ENCODE peak calls at places on chromosomes 11 and 22, in five cellular contexts. Z, B, U, Y and E are unnamed samples. For H3K36me3, the result is how much of the 10 kb centered on the place peaks cover.

GRCh38 chr22:47377926-47378560 is 615.6 kb downstream of the TBC1D22A start:
- DNase-seq in B (no peak), U (no peak), Z (no peak), Y (no peak), E (no peak)

GRCh38 chr22:49753961-49754673 is 73.6 kb downstream of the BRD1 start:
- DNase-seq in U (no peak), B (no peak), Y (no peak), Z (no peak), E (no peak)

GRCh38 chr11:93648168-93648567 is 13.3 kb upstream of the CEP295 start:
- DNase-seq in U (no peak), Z (no peak), B (peak), Y (peak), E (no peak)

GRCh38 chr22:50732681-50733080 is 5.3 kb upstream of the ACR start:
- DNase-seq in Z (no peak), Y (no peak), B (no peak), U (no peak), E (no peak)

GRCh38 chr22:19974233-19974861 is 32.7 kb upstream of the TXNRD2 start:
- DNase-seq in Y (no peak), Z (peak), B (peak), U (peak), E (peak)

GRCh38 chr11:12893787-12894672 is 115.1 kb upstream of the RASSF10 start:
- DNase-seq in Z (peak), Y (peak), U (peak), B (peak), E (peak)

GRCh38 chr11:44773351-44773965 is 46.7 kb downstream of the TSPAN18 start:
- DNase-seq in U (no peak), Z (no peak), Y (no peak), B (no peak), E (no peak)

GRCh38 chr11:44950036-44950624 is 553 bp downstream of the TP53I11 start:
- DNase-seq in Y (no peak), Z (peak), U (no peak), B (no peak), E (no peak)

GRCh38 chr22:38712496-38713207 is 6.9 kb downstream of the GTPBP1 start:
- DNase-seq in B (peak), Z (no peak), U (no peak), Y (no peak), E (no peak)

GRCh38 chr11:33197915-33198727 is 36.8 kb upstream of the CSTF3 start:
- DNase-seq in Z (no peak), B (no peak), U (no peak), Y (no peak), E (no peak)

GRCh38 chr11:96761451-96761850 is 371.6 kb downstream of the JRKL start:
- DNase-seq in B (no peak), Z (no peak), Y (peak), U (no peak), E (no peak)

GRCh38 chr11:21552910-21553309 is 640.0 kb upstream of the ANO5 start:
- DNase-seq in Y (peak), Z (no peak), B (no peak), U (no peak), E (no peak)

GRCh38 chr11:71456294-71456693 is 3.3 kb downstream of the NADSYN1 start:
- DNase-seq in Z (no peak), U (no peak), Y (no peak), B (no peak), E (no peak)

GRCh38 chr11:9980931-9981330 is 313.1 kb downstream of the SBF2 start:
- DNase-seq in Z (no peak), U (no peak), B (no peak), Y (no peak), E (no peak)

GRCh38 chr11:92267968-92268367 is 43.4 kb downstream of the FAT3 start:
- DNase-seq in Z (no peak), Y (no peak), B (no peak), U (no peak), E (no peak)

GRCh38 chr11:83599066-83599465 is 312.9 kb upstream of the CCDC90B start:
- DNase-seq in B (peak), Y (no peak), Z (no peak), U (no peak), E (no peak)

GRCh38 chr11:74984730-74985129 is 4.0 kb upstream of the NEU3 start:
- DNase-seq in Z (no peak), U (no peak), B (no peak), Y (no peak), E (no peak)

GRCh38 chr11:108838804-108839128 is 173.9 kb downstream of the DDX10 start:
- DNase-seq in Y (no peak), B (no peak), Z (no peak), U (no peak), E (no peak)

GRCh38 chr11:10993186-10993585 is 135.3 kb upstream of the ZBED5 start:
- DNase-seq in Z (no peak), U (no peak), B (no peak), Y (peak), E (no peak)

GRCh38 chr22:24952837-24953293 is 349 bp downstream of the KIAA1671 start:
- DNase-seq in B (peak), Y (peak), Z (no peak), U (peak), E (no peak)

GRCh38 chr11:22194907-22195306 is 2.0 kb downstream of the ANO5 start:
- DNase-seq in Z (no peak), B (no peak), U (no peak), Y (no peak), E (no peak)

GRCh38 chr11:62680825-62681240 is 2.0 kb upstream of the UBXN1 start:
- DNase-seq in B (peak), U (peak), Y (peak), Z (peak), E (peak)

GRCh38 chr11:14386895-14387480 is 28.0 kb upstream of the RRAS2 start:
- DNase-seq in Z (no peak), B (peak), U (no peak), Y (no peak), E (no peak)

GRCh38 chr22:20000246-20001081 is 16.2 kb downstream of the ARVCF start:
- DNase-seq in Z (no peak), B (peak), U (no peak), Y (no peak), E (no peak)

GRCh38 chr22:22752199-22752555 is 107.8 kb downstream of the GGTLC2 start:
- DNase-seq in Y (no peak), U (no peak), Z (no peak), B (no peak), E (no peak)

GRCh38 chr11:121567988-121568387 is 115.2 kb upstream of the SORL1-AS1 start:
- DNase-seq in Y (no peak), Z (no peak), B (no peak), U (no peak), E (no peak)

GRCh38 chr11:82797595-82797971 is 63.9 kb upstream of the FAM181B start:
- DNase-seq in U (no peak), B (no peak), Y (no peak), Z (no peak), E (no peak)

GRCh38 chr11:103798029-103798428 is 238.4 kb upstream of the DDI1 start:
- DNase-seq in B (no peak), U (no peak), Z (no peak), Y (no peak), E (no peak)

GRCh38 chr11:2380807-2381350 is 3.8 kb downstream of the CD81 start:
- DNase-seq in U (no peak), B (no peak), Z (no peak), Y (no peak), E (no peak)

GRCh38 chr11:31987118-31988005 is 103.5 kb upstream of the RCN1 start:
- DNase-seq in B (peak), U (no peak), Y (no peak), Z (no peak), E (no peak)
- TF ChIP-seq EZH2 in B (peak), U (no peak), Y (no peak), Z (no peak), E (no peak)

GRCh38 chr11:16606784-16607674 is 131.4 kb upstream of the C11orf58 start:
- DNase-seq in Z (peak), B (peak), Y (peak), U (no peak), E (no peak)
- H3K4me3 ChIP-seq in Z (peak), B (peak), Y (peak), U (peak), E (peak)

GRCh38 chr22:33792837-33793236 is 127.4 kb downstream of the LARGE1 start:
- DNase-seq in Z (no peak), B (no peak), Y (no peak), U (no peak), E (no peak)

GRCh38 chr22:33785283-33785991 is 134.8 kb downstream of the LARGE1 start:
- DNase-seq in U (no peak), Z (no peak), Y (peak), B (no peak), E (no peak)

GRCh38 chr22:33789690-33790253 is 130.5 kb downstream of the LARGE1 start:
- DNase-seq in Y (no peak), B (no peak), U (no peak), Z (no peak), E (no peak)

GRCh38 chr22:33788927-33789326 is 131.3 kb downstream of the LARGE1 start:
- DNase-seq in B (no peak), Z (no peak), Y (no peak), U (no peak), E (no peak)

DNA sequence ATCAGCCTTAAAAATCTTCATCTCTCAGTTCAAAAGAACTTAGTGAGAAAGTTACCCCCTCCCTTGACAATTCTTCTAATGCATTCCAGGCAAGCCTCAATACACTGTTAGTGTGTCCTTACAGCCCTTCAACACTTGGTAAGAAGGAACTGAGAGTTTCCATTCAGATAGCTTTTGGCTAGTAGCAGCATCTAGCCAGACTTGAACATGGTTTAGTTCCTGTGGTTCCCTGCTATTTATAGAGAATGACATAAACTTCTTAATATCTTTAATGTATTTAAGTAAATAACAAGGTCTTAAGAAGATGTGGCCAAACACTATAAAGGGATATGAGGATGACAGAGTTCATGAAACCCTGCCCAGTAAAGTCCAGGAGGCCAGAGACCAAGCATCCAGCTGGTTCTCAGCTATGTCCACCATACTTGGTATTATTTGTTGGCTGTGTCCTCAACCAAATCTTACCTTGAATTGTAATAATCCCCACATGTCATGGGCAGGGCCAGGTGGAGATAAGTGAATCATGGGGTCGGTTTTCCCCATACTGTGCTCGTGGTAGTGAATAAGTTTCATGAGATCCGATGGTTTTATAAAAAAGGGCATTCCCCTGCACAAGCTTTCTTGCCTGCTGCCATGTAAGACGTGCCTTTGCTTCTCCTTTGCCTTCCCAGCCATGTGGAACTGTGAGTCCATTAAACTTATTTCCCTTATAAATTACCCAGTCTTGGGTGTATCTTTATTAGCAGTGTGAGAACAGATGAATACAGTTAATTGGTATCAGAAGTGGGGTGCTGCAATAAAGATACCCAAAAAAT is 132.4 kb downstream of the LARGE1 start:
- DNase-seq in U (no peak), B (no peak), Z (no peak), Y (no peak), E (no peak)
- H3K36me3 ChIP-seq in U (under half), B (under half), Z (under half), Y (under half), E (under half)

GRCh38 chr22:26325641-26326040 is 103.4 kb upstream of the ASPHD2 start:
- DNase-seq in Y (no peak), Z (no peak), U (no peak), B (no peak), E (no peak)

GRCh38 chr22:26324150-26324549 is 104.9 kb upstream of the ASPHD2 start:
- DNase-seq in U (no peak), Z (no peak), B (no peak), Y (no peak), E (no peak)

GRCh38 chr22:26328221-26328620 is 100.8 kb upstream of the ASPHD2 start:
- DNase-seq in B (no peak), Y (no peak), U (no peak), Z (no peak), E (no peak)

GRCh38 chr22:26326803-26327202 is 102.3 kb upstream of the ASPHD2 start:
- DNase-seq in Z (no peak), B (no peak), U (no peak), Y (no peak), E (no peak)

DNA sequence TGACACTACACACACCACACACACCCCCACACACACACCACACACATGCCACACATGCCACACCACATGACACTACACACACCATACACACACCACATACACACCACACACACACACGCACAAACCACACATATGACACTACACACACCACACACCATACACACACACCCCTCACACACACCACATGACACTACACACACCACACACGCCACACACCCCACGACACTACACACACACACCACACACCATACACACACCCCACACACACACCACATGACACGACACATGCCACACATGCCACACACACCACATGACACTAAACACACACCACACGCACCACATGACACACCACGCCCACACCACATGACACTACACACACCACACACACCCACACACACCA is 101.8 kb upstream of the ASPHD2 start:
- DNase-seq in U (no peak), Y (no peak), B (no peak), Z (no peak), E (no peak)
- TF ChIP-seq EZH2 in U (no peak), Y (no peak), B (no peak), Z (no peak), E (no peak)

GRCh38 chr11:65549088-65549487 is 9.1 kb downstream of the LTBP3 start:
- DNase-seq in Y (no peak), Z (no peak), U (no peak), B (no peak), E (no peak)

GRCh38 chr11:65547446-65548125 is 10.6 kb downstream of the LTBP3 start:
- DNase-seq in U (no peak), B (peak), Z (no peak), Y (no peak), E (no peak)

GRCh38 chr11:65546217-65546958 is 11.8 kb downstream of the LTBP3 start:
- DNase-seq in B (peak), Y (peak), U (peak), Z (peak), E (no peak)

GRCh38 chr11:65542738-65543390 is 15.3 kb downstream of the LTBP3 start:
- DNase-seq in U (no peak), Z (no peak), Y (no peak), B (no peak), E (no peak)

GRCh38 chr11:65545853-65546216 is 12.3 kb downstream of the LTBP3 start:
- DNase-seq in B (peak), Z (no peak), U (no peak), Y (no peak), E (no peak)
- H3K4me3 ChIP-seq in B (peak), Z (peak), U (no peak), Y (no peak), E (no peak)

DNA sequence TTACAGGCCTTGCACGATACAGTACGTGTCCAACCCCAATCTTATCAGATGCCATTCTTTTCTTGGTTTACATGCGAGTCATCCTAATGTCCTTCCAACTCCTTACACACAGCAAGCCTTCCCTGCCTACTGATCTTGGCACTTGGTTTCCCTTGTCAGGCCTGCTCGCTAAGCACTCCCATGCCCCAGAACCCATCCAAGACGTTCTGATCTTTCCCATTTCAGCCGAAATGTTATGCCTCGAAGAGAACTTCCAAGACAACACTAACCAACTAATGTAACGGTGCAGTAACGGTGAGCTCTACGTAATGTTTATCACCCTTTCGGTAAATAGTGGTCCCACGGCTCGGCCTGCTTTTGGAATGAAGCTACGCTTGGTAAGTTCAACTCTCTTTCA is 521 bp downstream of the PES1 start:
- DNase-seq in Y (no peak), Z (no peak), U (no peak), B (no peak), E (no peak)
- H3K36me3 ChIP-seq in Y (under half), Z (under half), U (under half), B (under half), E (under half)

GRCh38 chr11:68685656-68686380 is 1.5 kb downstream of the GAL start:
- DNase-seq in U (no peak), B (no peak), Y (no peak), Z (peak), E (no peak)

GRCh38 chr11:68683086-68683951 is 1.0 kb upstream of the GAL start:
- DNase-seq in U (no peak), Z (peak), Y (no peak), B (peak), E (no peak)

GRCh38 chr11:68683952-68684384 is 376 bp upstream of the GAL start:
- DNase-seq in U (no peak), B (peak), Z (no peak), Y (no peak), E (no peak)

GRCh38 chr11:68686486-68686885 is 2.1 kb downstream of the GAL start:
- DNase-seq in Y (no peak), B (no peak), Z (no peak), U (no peak), E (no peak)

DNA sequence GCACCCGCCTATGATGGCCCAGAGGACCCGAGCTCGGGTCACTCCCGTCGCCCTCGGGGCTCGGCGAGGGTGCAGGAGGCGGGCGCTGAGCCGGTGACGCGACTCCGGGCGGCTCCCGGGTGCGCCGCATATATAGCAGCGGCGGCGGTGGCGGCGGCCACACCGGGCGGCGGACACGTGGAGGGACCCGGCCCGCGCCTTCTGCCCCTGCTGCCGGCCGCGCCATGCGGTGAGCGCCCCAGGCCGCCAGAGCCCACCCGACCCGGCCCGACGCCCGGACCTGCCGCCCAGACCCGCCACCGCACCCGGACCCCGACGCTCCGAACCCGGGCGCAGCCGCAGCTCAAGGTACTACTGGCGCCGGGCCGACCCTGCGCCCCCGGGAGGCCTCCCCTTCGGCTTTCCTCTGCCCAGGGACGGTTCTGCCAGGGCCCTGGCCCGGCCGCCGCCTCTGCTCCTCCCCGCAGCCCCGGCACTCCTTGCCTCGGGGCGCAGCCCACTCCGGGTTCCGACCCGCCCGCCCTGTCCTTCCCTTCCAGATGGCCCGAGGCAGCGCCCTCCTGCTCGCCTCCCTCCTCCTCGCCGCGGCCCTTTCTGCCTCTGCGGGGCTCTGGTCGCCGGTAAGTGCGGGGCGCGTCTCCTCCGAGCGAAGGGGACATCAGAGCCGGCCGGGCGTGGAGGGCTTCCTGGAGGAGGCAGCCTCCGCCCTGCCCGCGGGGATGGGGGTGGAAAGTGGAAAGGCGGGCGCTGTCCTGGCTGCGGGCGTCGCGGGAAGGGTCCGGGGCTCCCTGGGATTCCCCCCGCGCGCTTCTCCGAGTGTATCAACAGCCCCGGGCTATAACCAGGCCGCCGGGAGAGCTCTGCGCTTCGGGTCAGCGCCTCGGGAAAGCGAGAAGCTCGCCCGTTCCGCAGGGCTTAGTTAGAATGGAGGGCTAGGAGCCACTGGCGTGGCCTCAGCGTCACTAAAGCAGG is at the start of gene GAL:
- DNase-seq in B (peak), Z (peak), U (no peak), Y (no peak), E (no peak)
- TF ChIP-seq EZH2 in B (no peak), Z (no peak), U (no peak), Y (no peak), E (no peak)

DNA sequence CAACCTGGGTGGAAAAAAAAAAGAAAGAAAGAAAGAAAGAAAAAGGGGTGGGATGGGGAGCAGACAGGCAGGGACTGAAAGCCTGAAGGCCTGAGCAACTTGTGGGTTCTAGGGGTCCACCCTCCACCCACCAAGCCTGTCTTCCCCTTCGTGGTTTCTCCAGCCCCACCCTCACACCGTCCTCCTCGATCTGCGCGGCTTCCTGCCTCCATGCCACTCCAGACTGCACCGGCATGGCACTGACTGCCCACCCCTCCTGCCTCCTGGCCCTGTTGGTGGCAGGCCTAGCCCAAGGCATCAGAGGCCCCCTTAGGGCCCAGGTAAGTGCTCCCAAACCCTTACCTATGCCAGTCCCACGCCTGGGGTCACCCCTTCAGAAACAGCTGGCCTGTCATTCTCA is at the start of gene CTSW:
- DNase-seq in U (no peak), Y (no peak), Z (no peak), B (no peak), E (no peak)
- H3K4me3 ChIP-seq in U (no peak), Y (no peak), Z (no peak), B (no peak), E (no peak)

GRCh38 chr11:17313349-17314231 is 37.1 kb downstream of the NUCB2 start:
- DNase-seq in U (no peak), Y (peak), B (no peak), Z (no peak), E (no peak)
- H3K36me3 ChIP-seq in U (under half), Y (under half), B (under half), Z (under half), E (under half)

GRCh38 chr11:7492253-7492652 is 6.9 kb downstream of the OLFML1 start:
- DNase-seq in Y (no peak), U (no peak), B (no peak), Z (no peak), E (no peak)
- TF ChIP-seq EZH2 in Y (no peak), U (no peak), B (no peak), Z (no peak), E (no peak)